ENCODE peak calls at places on chromosomes 2 and 18, in six cellular contexts. G is K562, W is GM12891, X is HepG2, K is GM12878, U is H1. B is an unnamed sample.

GRCh38 chr2:127531133-127531709 is 4.3 kb upstream of the MYO7B start:
- DNase-seq in G (no peak), W (no peak), X (peak), K (no peak), U (no peak), B (no peak)

GRCh38 chr2:155975734-155976133 is 356.8 kb downstream of the NR4A2 start:
- DNase-seq in G (no peak), W (no peak), X (peak), K (no peak), U (no peak), B (no peak)

GRCh38 chr18:3189884-3190283 is 29.9 kb downstream of the MYOM1 start:
- DNase-seq in G (no peak), W (no peak), X (no peak), K (no peak), U (no peak), B (no peak)

GRCh38 chr2:46270384-46270783 is 26.8 kb upstream of the EPAS1 start:
- DNase-seq in G (no peak), W (no peak), X (no peak), K (no peak), U (no peak), B (no peak)

GRCh38 chr18:79587298-79588125 is 92.1 kb upstream of the CTDP1 start:
- DNase-seq in G (no peak), W (no peak), X (no peak), K (no peak), U (no peak), B (no peak)

GRCh38 chr2:207148025-207148424 is 17.7 kb downstream of the KLF7 start:
- DNase-seq in G (no peak), W (no peak), X (no peak), K (no peak), U (no peak), B (no peak)

GRCh38 chr2:67323209-67323991 is 73.7 kb upstream of the ETAA1 start:
- DNase-seq in G (no peak), W (no peak), X (no peak), K (no peak), U (no peak), B (no peak)

GRCh38 chr2:94861308-94862152 is 9.7 kb upstream of the TEKT4 start:
- DNase-seq in G (no peak), W (no peak), X (no peak), K (no peak), U (peak), B (no peak)

GRCh38 chr2:105114551-105114950 is 76.7 kb downstream of the MRPS9 start:
- DNase-seq in G (peak), W (no peak), X (peak), K (no peak), U (no peak), B (no peak)

GRCh38 chr2:124704056-124704644 is 679.1 kb downstream of the CNTNAP5 start:
- DNase-seq in G (no peak), W (no peak), X (no peak), K (no peak), U (no peak), B (no peak)

GRCh38 chr2:32877587-32878162 is 69.1 kb upstream of the LTBP1 start:
- DNase-seq in G (no peak), W (no peak), X (no peak), K (no peak), U (no peak), B (no peak)

DNA sequence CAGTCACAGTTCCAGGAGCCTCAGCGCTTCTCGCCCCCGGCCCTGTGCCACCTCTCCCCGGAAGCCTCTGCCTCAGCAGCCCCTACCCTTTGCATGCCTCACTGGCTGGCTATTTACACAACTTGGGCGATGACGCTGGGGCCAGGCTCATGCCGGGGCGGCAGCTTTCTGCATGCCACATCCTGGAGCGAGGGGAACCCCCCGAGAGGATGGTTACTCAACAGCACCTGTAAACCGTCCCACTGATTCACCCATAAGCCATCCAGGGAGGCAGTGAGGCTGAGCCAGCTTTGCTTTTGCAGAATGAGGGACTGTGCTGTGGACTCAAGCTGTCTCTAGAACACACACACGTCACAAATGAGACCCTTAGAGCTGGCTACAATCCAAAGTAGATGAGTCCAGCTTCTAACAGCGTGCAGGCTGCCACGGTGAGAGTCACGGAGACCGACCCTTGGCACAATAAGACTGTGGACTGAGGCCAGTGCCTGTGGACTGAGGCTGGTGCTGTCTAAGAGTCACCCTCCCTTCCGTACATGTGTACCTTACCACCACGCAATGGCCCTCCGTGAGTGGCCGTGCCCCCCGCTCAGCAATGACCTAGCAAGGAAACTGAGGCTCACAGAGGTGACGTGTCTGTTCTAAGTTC is 45.6 kb upstream of the ODC1 start:
- DNase-seq in G (no peak), W (peak), X (peak), K (peak), U (peak), B (peak)
- TF ChIP-seq POLR2AphosphoS5 in G (no peak), W (no peak), X (no peak), K (no peak), U (no peak), B (no peak)

GRCh38 chr2:168246483-168247340 is 683 bp downstream of the STK39 start:
- DNase-seq in G (peak), W (peak), X (peak), K (no peak), U (peak), B (peak)
- TF ChIP-seq POLR2A in G (no peak), W (no peak), X (no peak), K (no peak), U (no peak), B (no peak)

GRCh38 chr2:52956766-52957165 is 810.8 kb upstream of the CHAC2 start:
- DNase-seq in G (no peak), W (no peak), X (no peak), K (no peak), U (no peak), B (no peak)
- TF ChIP-seq TAF1 in G (no peak), W (no peak), X (no peak), K (no peak), U (no peak), B (no peak)

GRCh38 chr18:48662021-48662661 is 123.3 kb downstream of the CTIF start:
- DNase-seq in G (no peak), W (no peak), X (peak), K (no peak), U (no peak), B (no peak)
- TF ChIP-seq POLR2AphosphoS5 in G (no peak), W (no peak), X (no peak), K (no peak), U (no peak), B (no peak)

DNA sequence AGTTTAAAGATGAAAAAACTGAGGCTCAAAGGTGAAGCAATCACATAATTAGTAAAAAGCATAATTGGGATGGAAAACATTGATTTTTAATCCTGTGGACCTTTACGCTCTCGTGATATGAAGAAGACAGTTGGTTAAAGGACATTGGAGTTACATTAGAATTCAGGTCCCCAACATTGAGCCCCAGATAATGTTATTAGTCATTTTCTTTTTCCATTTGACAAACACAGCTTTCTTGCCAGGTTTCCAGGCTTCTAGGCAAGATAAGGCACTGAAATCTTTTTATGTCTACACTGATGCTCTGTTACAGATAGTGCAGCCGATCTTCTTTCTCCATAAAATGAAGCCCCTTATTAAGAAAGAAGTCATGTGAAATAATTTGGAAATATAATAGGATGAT is 38.5 kb downstream of the MYO3B start:
- DNase-seq in G (no peak), W (no peak), X (no peak), K (no peak), U (no peak), B (no peak)
- TF ChIP-seq POLR2A in G (no peak), W (no peak), X (no peak), K (no peak), U (no peak), B (no peak)

B was measured in GM12892.